ENCODE peak calls at places on chromosomes 16 and 17, in nine cellular contexts. O, S, Z, U, V, K, G, Y and C are unnamed samples.

GRCh38 chr17:80035937-80036714 is at the start of gene CCDC40:
- DNase-seq in O (peak; percentile 47), S (peak; percentile 79), Z (peak; percentile 85), U (peak; percentile 35), V (peak; percentile 87), K (peak; percentile 78), G (peak; percentile 81), Y (peak; percentile 54), C (peak; percentile 67)

GRCh38 chr16:84357191-84357651 is 11.1 kb upstream of the ATP2C2 start:
- DNase-seq in O (no peak), S (peak; percentile 50), Z (no peak), U (no peak), V (no peak), K (no peak), G (peak; percentile 81), Y (peak; percentile 41), C (no peak)

GRCh38 chr16:73047221-73047535 is 750 bp downstream of the ZFHX3 start:
- DNase-seq in O (no peak), S (no peak), Z (no peak), U (no peak), V (no peak), K (no peak), G (no peak), Y (no peak), C (no peak)

GRCh38 chr17:39664581-39665561 is at the start of gene TCAP:
- DNase-seq in O (no peak), S (no peak), Z (no peak), U (no peak), V (peak; percentile 69), K (no peak), G (no peak), Y (no peak), C (no peak)

GRCh38 chr16:78735337-78735736 is 635.9 kb downstream of the WWOX start:
- DNase-seq in O (no peak), S (no peak), Z (no peak), U (no peak), V (no peak), K (no peak), G (no peak), Y (no peak), C (no peak)

GRCh38 chr16:69892378-69892777 is 58.8 kb upstream of the CLEC18A start:
- DNase-seq in O (no peak), S (no peak), Z (no peak), U (no peak), V (no peak), K (no peak), G (no peak), Y (no peak), C (no peak)

GRCh38 chr17:39750131-39751015 is 12.6 kb downstream of the GRB7 start:
- DNase-seq in O (no peak), S (peak; percentile 38), Z (no peak), U (no peak), V (no peak), K (no peak), G (no peak), Y (no peak), C (no peak)

GRCh38 chr16:49781401-49781800 is 74.5 kb downstream of the ZNF423 start:
- DNase-seq in O (no peak), S (no peak), Z (no peak), U (no peak), V (no peak), K (no peak), G (no peak), Y (no peak), C (no peak)

GRCh38 chr17:56592487-56593072 is 919 bp upstream of the NOG start:
- DNase-seq in O (peak; percentile 68), S (peak; percentile 25), Z (peak; percentile 92), U (peak; percentile 50), V (peak; percentile 58), K (peak; percentile 81), G (peak; percentile 81), Y (peak; percentile 40), C (peak; percentile 83)

GRCh38 chr17:38454528-38454927 is 26.3 kb downstream of the ARHGAP23 start:
- DNase-seq in O (no peak), S (peak; percentile 84), Z (no peak), U (no peak), V (peak; percentile 91), K (no peak), G (peak; percentile 79), Y (no peak), C (no peak)

GRCh38 chr16:83336630-83337029 is 471.1 kb upstream of the HSBP1 start:
- DNase-seq in O (no peak), S (no peak), Z (no peak), U (no peak), V (no peak), K (no peak), G (no peak), Y (peak; percentile 14), C (no peak)

GRCh38 chr17:57488856-57489255 is 232.5 kb downstream of the MSI2 start:
- DNase-seq in O (no peak), S (no peak), Z (no peak), U (no peak), V (peak; percentile 31), K (no peak), G (no peak), Y (no peak), C (no peak)

GRCh38 chr17:38554430-38555350 is 51.1 kb downstream of the SRCIN1 start:
- DNase-seq in O (no peak), S (no peak), Z (no peak), U (no peak), V (no peak), K (no peak), G (peak; percentile 77), Y (peak; percentile 43), C (no peak)

GRCh38 chr17:77783991-77784820 is 174.3 kb upstream of the TNRC6C start:
- DNase-seq in O (peak; percentile 28), S (no peak), Z (peak; percentile 76), U (peak; percentile 29), V (no peak), K (no peak), G (no peak), Y (no peak), C (peak; percentile 81)

GRCh38 chr17:58396173-58396572 is 21.2 kb downstream of the RNF43 start:
- DNase-seq in O (no peak), S (no peak), Z (no peak), U (no peak), V (no peak), K (no peak), G (no peak), Y (no peak), C (no peak)

GRCh38 chr16:74623214-74623842 is 16.4 kb upstream of the GLG1 start:
- DNase-seq in O (no peak), S (no peak), Z (no peak), U (no peak), V (no peak), K (no peak), G (peak; percentile 59), Y (peak; percentile 7), C (no peak)

GRCh38 chr16:74922150-74923138 is 62.5 kb downstream of the WDR59 start:
- DNase-seq in O (no peak), S (peak; percentile 58), Z (no peak), U (no peak), V (no peak), K (no peak), G (no peak), Y (no peak), C (no peak)

GRCh38 chr17:29776026-29776425 is 153.3 kb upstream of the CORO6 start:
- DNase-seq in O (no peak), S (no peak), Z (no peak), U (no peak), V (no peak), K (no peak), G (no peak), Y (no peak), C (no peak)

GRCh38 chr17:70661342-70662222 is 492.2 kb downstream of the KCNJ2 start:
- DNase-seq in O (no peak), S (no peak), Z (no peak), U (no peak), V (no peak), K (no peak), G (peak; percentile 68), Y (peak; percentile 79), C (no peak)

GRCh38 chr16:57038151-57038550 is 48.8 kb downstream of the NLRC5 start:
- DNase-seq in O (no peak), S (no peak), Z (no peak), U (no peak), V (no peak), K (no peak), G (no peak), Y (no peak), C (no peak)

GRCh38 chr16:86901483-86901882 is 323.1 kb downstream of the FOXL1 start:
- DNase-seq in O (no peak), S (no peak), Z (no peak), U (no peak), V (no peak), K (no peak), G (peak; percentile 60), Y (no peak), C (no peak)

GRCh38 chr17:34382586-34383224 is 19.7 kb upstream of the CCL1 start:
- DNase-seq in O (no peak), S (no peak), Z (peak; percentile 64), U (no peak), V (no peak), K (no peak), G (no peak), Y (no peak), C (peak; percentile 80)

GRCh38 chr16:88599092-88599733 is 29.0 kb downstream of the ZC3H18 start:
- DNase-seq in O (no peak), S (peak; percentile 16), Z (no peak), U (no peak), V (peak; percentile 88), K (no peak), G (no peak), Y (no peak), C (no peak)

GRCh38 chr17:50561796-50562195 is 1.3 kb downstream of the CACNA1G start:
- DNase-seq in O (no peak), S (no peak), Z (no peak), U (no peak), V (no peak), K (no peak), G (no peak), Y (no peak), C (no peak)